ENCODE peak calls at places on chromosomes 16 and 17, in eight cellular contexts. E, V, I, N, A, U, S and Q are unnamed samples.

GRCh38 chr17:48549909-48550308 is 5.0 kb upstream of the HOXB2 start:
- DNase-seq in E (no peak), V (no peak), I (no peak), N (no peak), A (no peak), U (no peak), S (no peak), Q (no peak)

GRCh38 chr17:82461827-82462524 is 3.4 kb downstream of the NARF start:
- DNase-seq in E (no peak), V (peak), I (no peak), N (no peak), A (no peak), U (no peak), S (no peak), Q (no peak)

GRCh38 chr17:74815067-74815466 is 38.9 kb upstream of the NAT9 start:
- DNase-seq in E (no peak), V (no peak), I (no peak), N (no peak), A (no peak), U (no peak), S (no peak), Q (no peak)

GRCh38 chr17:12089809-12090384 is 69.2 kb downstream of the MAP2K4 start:
- DNase-seq in E (no peak), V (no peak), I (no peak), N (no peak), A (peak), U (no peak), S (no peak), Q (no peak)

GRCh38 chr17:50817142-50817751 is 18.1 kb upstream of the WFIKKN2 start:
- DNase-seq in E (peak), V (no peak), I (peak), N (peak), A (no peak), U (no peak), S (no peak), Q (no peak)

GRCh38 chr17:64507418-64507766 is 615 bp downstream of the CEP95 start:
- DNase-seq in E (peak), V (no peak), I (no peak), N (no peak), A (no peak), U (no peak), S (peak), Q (no peak)

GRCh38 chr17:51709867-51710266 is 448.6 kb downstream of the CA10 start:
- DNase-seq in E (no peak), V (no peak), I (no peak), N (no peak), A (no peak), U (no peak), S (no peak), Q (no peak)

GRCh38 chr17:17751489-17751995 is 70.3 kb downstream of the RAI1 start:
- DNase-seq in E (no peak), V (no peak), I (peak), N (no peak), A (no peak), U (no peak), S (no peak), Q (no peak)

GRCh38 chr17:41645371-41646063 is 21.1 kb upstream of the KRT17 start:
- DNase-seq in E (no peak), V (peak), I (no peak), N (no peak), A (peak), U (no peak), S (peak), Q (no peak)

GRCh38 chr17:32623196-32623595 is 136.4 kb downstream of the CDK5R1 start:
- DNase-seq in E (no peak), V (no peak), I (no peak), N (no peak), A (no peak), U (no peak), S (no peak), Q (no peak)

GRCh38 chr17:80659651-80660050 is 115.0 kb downstream of the RPTOR start:
- DNase-seq in E (no peak), V (no peak), I (no peak), N (no peak), A (no peak), U (no peak), S (no peak), Q (no peak)

GRCh38 chr16:86508947-86509758 is 1.2 kb upstream of the FOXF1 start:
- DNase-seq in E (peak), V (no peak), I (no peak), N (peak), A (peak), U (peak), S (no peak), Q (no peak)

GRCh38 chr16:85471469-85472431 is 141.4 kb upstream of the GSE1 start:
- DNase-seq in E (no peak), V (peak), I (no peak), N (peak), A (no peak), U (no peak), S (no peak), Q (no peak)

GRCh38 chr17:28159004-28159403 is 116.5 kb downstream of the NLK start:
- DNase-seq in E (no peak), V (no peak), I (no peak), N (no peak), A (no peak), U (no peak), S (no peak), Q (no peak)

GRCh38 chr17:4187076-4187475 is 44.1 kb downstream of the CYB5D2 start:
- DNase-seq in E (no peak), V (no peak), I (no peak), N (no peak), A (no peak), U (no peak), S (no peak), Q (no peak)

GRCh38 chr16:27427538-27427937 is 25.6 kb downstream of the IL21R start:
- DNase-seq in E (no peak), V (no peak), I (no peak), N (peak), A (no peak), U (no peak), S (no peak), Q (peak)

GRCh38 chr16:85626191-85626951 is 13.2 kb downstream of the GSE1 start:
- DNase-seq in E (no peak), V (no peak), I (no peak), N (no peak), A (no peak), U (no peak), S (no peak), Q (no peak)

GRCh38 chr17:6084226-6085161 is 14.3 kb downstream of the WSCD1 start:
- DNase-seq in E (no peak), V (no peak), I (no peak), N (no peak), A (no peak), U (no peak), S (no peak), Q (no peak)

GRCh38 chr17:67830440-67830839 is 5.1 kb downstream of the BPTF start:
- DNase-seq in E (no peak), V (peak), I (no peak), N (no peak), A (no peak), U (no peak), S (no peak), Q (no peak)

GRCh38 chr17:7839199-7839889 is 5.3 kb downstream of the KDM6B start:
- DNase-seq in E (peak), V (peak), I (no peak), N (peak), A (no peak), U (no peak), S (no peak), Q (no peak)

GRCh38 chr17:38511126-38512108 is 83.2 kb downstream of the ARHGAP23 start:
- DNase-seq in E (no peak), V (no peak), I (no peak), N (no peak), A (peak), U (peak), S (no peak), Q (no peak)

GRCh38 chr16:24610421-24610765 is 71.0 kb downstream of the RBBP6 start:
- DNase-seq in E (peak), V (no peak), I (no peak), N (no peak), A (peak), U (no peak), S (no peak), Q (no peak)

GRCh38 chr17:77829871-77830799 is 128.4 kb upstream of the TNRC6C start:
- DNase-seq in E (no peak), V (no peak), I (no peak), N (no peak), A (peak), U (no peak), S (no peak), Q (peak)

GRCh38 chr16:89828199-89828869 is at the start of gene SPIRE2:
- DNase-seq in E (peak), V (peak), I (peak), N (peak), A (peak), U (no peak), S (peak), Q (peak)

GRCh38 chr16:77660311-77660710 is 62.0 kb upstream of the NUDT7 start:
- DNase-seq in E (no peak), V (no peak), I (no peak), N (no peak), A (no peak), U (peak), S (no peak), Q (no peak)

GRCh38 chr17:73282629-73283028 is 20.9 kb upstream of the CPSF4L start:
- DNase-seq in E (no peak), V (no peak), I (no peak), N (no peak), A (no peak), U (no peak), S (no peak), Q (no peak)

GRCh38 chr17:48100160-48100559 is 1.1 kb downstream of the CBX1 start:
- DNase-seq in E (no peak), V (no peak), I (no peak), N (no peak), A (peak), U (no peak), S (no peak), Q (no peak)

GRCh38 chr17:71118039-71118438 is 948.7 kb downstream of the KCNJ2 start:
- DNase-seq in E (no peak), V (no peak), I (no peak), N (no peak), A (no peak), U (no peak), S (no peak), Q (no peak)

GRCh38 chr16:84925092-84925772 is 86.1 kb downstream of the ZDHHC7 start:
- DNase-seq in E (peak), V (peak), I (peak), N (peak), A (no peak), U (no peak), S (no peak), Q (no peak)

GRCh38 chr16:4057439-4057877 is 58.8 kb downstream of the ADCY9 start:
- DNase-seq in E (no peak), V (no peak), I (no peak), N (no peak), A (peak), U (peak), S (no peak), Q (no peak)

GRCh38 chr16:46702030-46702429 is 12.6 kb downstream of the ORC6 start:
- DNase-seq in E (no peak), V (no peak), I (no peak), N (no peak), A (no peak), U (no peak), S (no peak), Q (no peak)

GRCh38 chr17:3167574-3167973 is 29.7 kb upstream of the OR1A2 start:
- DNase-seq in E (peak), V (no peak), I (no peak), N (no peak), A (no peak), U (no peak), S (peak), Q (no peak)

GRCh38 chr16:426906-427249 is 1.4 kb downstream of the RAB11FIP3 start:
- DNase-seq in E (no peak), V (no peak), I (no peak), N (peak), A (no peak), U (no peak), S (no peak), Q (no peak)

GRCh38 chr17:76781056-76781982 is 43.4 kb downstream of the MFSD11 start:
- DNase-seq in E (no peak), V (no peak), I (no peak), N (no peak), A (no peak), U (no peak), S (no peak), Q (no peak)

GRCh38 chr17:50036455-50037320 is 19.2 kb upstream of the ITGA3 start:
- DNase-seq in E (no peak), V (peak), I (no peak), N (no peak), A (no peak), U (no peak), S (no peak), Q (no peak)

GRCh38 chr17:1787301-1787902 is 25.5 kb downstream of the SERPINF1 start:
- DNase-seq in E (no peak), V (peak), I (no peak), N (no peak), A (peak), U (peak), S (no peak), Q (no peak)

GRCh38 chr16:74192281-74192680 is 104.3 kb upstream of the PSMD7 start:
- DNase-seq in E (no peak), V (no peak), I (no peak), N (no peak), A (no peak), U (no peak), S (no peak), Q (no peak)

GRCh38 chr17:34420254-34420766 is 57.3 kb upstream of the CCL1 start:
- DNase-seq in E (peak), V (peak), I (peak), N (peak), A (peak), U (peak), S (peak), Q (peak)

GRCh38 chr16:8925455-8925854 is 38.3 kb downstream of the USP7 start:
- DNase-seq in E (no peak), V (no peak), I (no peak), N (no peak), A (no peak), U (no peak), S (no peak), Q (no peak)
- TF ChIP-seq CTCF in E (no peak), V (no peak), I (no peak), N (no peak), A (no peak), U (no peak), S (no peak), Q (no peak)

GRCh38 chr16:17465460-17465859 is 5.3 kb downstream of the XYLT1 start:
- DNase-seq in E (no peak), V (no peak), I (no peak), N (no peak), A (no peak), U (no peak), S (no peak), Q (no peak)

GRCh38 chr16:17463335-17463734 is 7.4 kb downstream of the XYLT1 start:
- DNase-seq in E (no peak), V (no peak), I (no peak), N (no peak), A (no peak), U (no peak), S (no peak), Q (no peak)

GRCh38 chr16:17459903-17460521 is 10.7 kb downstream of the XYLT1 start:
- DNase-seq in E (peak), V (no peak), I (no peak), N (no peak), A (no peak), U (no peak), S (no peak), Q (no peak)

GRCh38 chr16:17460890-17461289 is 9.9 kb downstream of the XYLT1 start:
- DNase-seq in E (no peak), V (no peak), I (no peak), N (no peak), A (no peak), U (no peak), S (no peak), Q (no peak)

DNA sequence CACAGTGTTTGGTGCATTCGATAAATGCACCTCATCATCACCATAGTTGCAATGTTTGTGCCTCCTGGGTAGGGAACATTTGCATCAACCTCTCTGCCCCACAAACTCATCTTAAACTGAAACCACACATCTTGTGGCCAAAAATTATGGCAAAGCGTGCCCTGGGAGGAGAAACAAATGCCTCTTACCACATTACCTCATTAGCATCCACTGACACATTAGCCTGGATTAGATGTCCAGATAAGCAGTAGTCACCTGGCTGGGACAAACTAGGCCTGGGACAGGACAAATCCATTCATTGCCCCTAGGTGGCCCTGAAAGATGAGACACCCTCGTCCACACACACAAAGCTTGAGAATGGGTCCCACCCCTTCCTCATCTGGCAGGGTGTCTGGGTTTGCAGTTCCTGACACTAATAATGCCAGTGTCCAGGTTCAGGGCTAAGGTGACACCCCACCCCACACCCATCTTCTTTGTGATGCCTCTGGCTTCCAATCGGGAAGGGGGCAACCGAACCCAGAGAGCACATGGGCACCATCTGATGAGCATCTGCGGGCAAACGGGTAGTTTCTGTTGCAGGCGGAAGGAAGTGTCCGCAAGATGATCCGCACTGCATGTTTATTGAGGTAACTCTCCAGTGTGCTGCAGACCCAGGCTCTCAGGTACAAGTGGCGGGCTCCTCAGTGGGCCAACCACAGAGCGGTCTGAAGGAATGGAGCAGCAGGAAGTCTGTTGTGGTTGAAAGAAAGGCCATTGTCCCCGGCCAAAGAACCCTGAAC is 8.6 kb downstream of the XYLT1 start:
- DNase-seq in E (peak), V (peak), I (no peak), N (no peak), A (no peak), U (no peak), S (peak), Q (no peak)
- TF ChIP-seq CTCF in E (no peak), V (no peak), I (no peak), N (no peak), A (no peak), U (no peak), S (peak), Q (peak)

GRCh38 chr16:73172621-73173312 is 124.8 kb upstream of the ZFHX3 start:
- DNase-seq in E (no peak), V (peak), I (no peak), N (peak), A (peak), U (peak), S (no peak), Q (no peak)
- TF ChIP-seq CTCF in E (no peak), V (no peak), I (no peak), N (no peak), A (peak), U (peak), S (no peak), Q (no peak)

GRCh38 chr16:2243031-2243528 is 6.8 kb downstream of the DNASE1L2 start:
- DNase-seq in E (no peak), V (no peak), I (no peak), N (no peak), A (no peak), U (no peak), S (no peak), Q (no peak)
- TF ChIP-seq CTCF in E (no peak), V (no peak), I (no peak), N (no peak), A (no peak), U (no peak), S (no peak), Q (no peak)

DNA sequence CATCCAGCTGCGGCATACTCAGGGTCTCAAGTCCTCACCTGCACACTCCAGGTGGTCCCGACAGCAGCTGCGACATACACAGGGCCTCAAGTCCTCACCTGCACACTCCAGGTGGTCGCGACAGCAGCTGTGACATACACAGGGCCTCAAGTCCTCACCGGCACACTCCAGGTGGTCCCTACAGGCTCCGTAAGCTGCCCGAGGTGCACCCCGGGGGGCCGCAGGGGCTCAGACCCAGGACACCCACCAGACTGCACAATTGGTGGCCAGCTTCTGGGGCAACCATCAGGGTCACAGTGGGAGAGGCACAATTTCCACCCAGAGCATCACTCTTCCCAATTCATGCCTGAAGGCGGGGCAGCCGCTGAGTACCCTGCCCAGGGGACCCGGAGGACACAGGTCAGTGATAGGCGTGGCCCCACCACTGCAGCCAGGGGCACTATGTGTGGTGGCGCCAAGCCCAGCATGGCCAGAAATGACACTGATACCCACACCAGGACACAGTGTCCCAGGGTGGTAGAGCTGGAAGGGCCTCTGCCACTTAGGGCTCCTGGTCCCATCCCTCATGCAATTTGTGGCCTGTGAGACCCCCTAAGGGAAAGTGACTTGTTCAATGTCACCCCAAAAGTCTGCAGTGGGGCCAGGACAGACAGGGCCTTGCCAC is 57.5 kb upstream of the ZNF469 start:
- DNase-seq in E (no peak), V (no peak), I (no peak), N (no peak), A (no peak), U (no peak), S (no peak), Q (no peak)
- TF ChIP-seq CTCF in E (no peak), V (no peak), I (no peak), N (no peak), A (no peak), U (no peak), S (no peak), Q (no peak)

DNA sequence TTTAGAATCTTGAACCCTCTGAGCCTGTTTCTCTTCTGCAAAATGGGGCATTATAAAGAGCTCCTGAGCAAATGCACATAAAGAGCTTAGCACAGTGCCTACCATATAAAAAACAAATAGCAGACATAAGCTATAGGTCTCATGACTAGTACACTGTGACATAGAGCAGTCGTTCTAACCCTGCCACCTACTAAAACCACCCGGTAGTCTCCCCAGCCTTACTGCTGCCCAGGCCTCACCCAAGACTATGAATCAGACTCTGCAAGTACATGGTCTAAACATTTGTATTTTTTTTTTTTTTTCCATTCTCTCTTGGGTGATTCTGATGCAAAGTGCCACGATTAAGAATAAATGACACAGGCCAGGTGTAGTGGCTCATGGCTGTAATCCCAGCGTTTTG is 33.9 kb downstream of the STX8 start:
- DNase-seq in E (no peak), V (no peak), I (no peak), N (no peak), A (no peak), U (no peak), S (no peak), Q (no peak)
- TF ChIP-seq CTCF in E (no peak), V (no peak), I (no peak), N (no peak), A (no peak), U (no peak), S (no peak), Q (no peak)